ENCODE peak calls at places on chromosomes 3 and 15, in nine cellular contexts. B, V, R, D, G, I, W, L and F are unnamed samples.

GRCh38 chr3:106829206-106829605 is 548.0 kb upstream of the CCDC54 start:
- DNase-seq in B (no peak), V (no peak), R (peak; percentile 37), D (no peak), G (no peak), I (no peak), W (no peak), L (peak; percentile 59), F (peak; percentile 70)

GRCh38 chr3:184472723-184473419 is 88.7 kb upstream of the EPHB3 start:
- DNase-seq in B (peak; percentile 34), V (peak; percentile 80), R (no peak), D (no peak), G (no peak), I (peak; percentile 24), W (no peak), L (no peak), F (no peak)

GRCh38 chr3:126026761-126027160 is 57.2 kb downstream of the SLC41A3 start:
- DNase-seq in B (no peak), V (peak; percentile 53), R (no peak), D (no peak), G (no peak), I (no peak), W (no peak), L (no peak), F (no peak)

GRCh38 chr15:96796841-96797240 is 466.3 kb downstream of the NR2F2 start:
- DNase-seq in B (no peak), V (no peak), R (no peak), D (no peak), G (no peak), I (no peak), W (no peak), L (no peak), F (no peak)

GRCh38 chr3:65995030-65995429 is 43.7 kb downstream of the MAGI1 start:
- DNase-seq in B (no peak), V (no peak), R (peak; percentile 57), D (no peak), G (peak; percentile 40), I (no peak), W (no peak), L (no peak), F (no peak)

GRCh38 chr15:97652700-97653167 is 307.8 kb upstream of the ARRDC4 start:
- DNase-seq in B (peak; percentile 19), V (no peak), R (peak; percentile 1), D (no peak), G (peak; percentile 19), I (no peak), W (no peak), L (peak; percentile 71), F (peak; percentile 11)

GRCh38 chr3:194577985-194578905 is 55.0 kb downstream of the TMEM44 start:
- DNase-seq in B (no peak), V (no peak), R (peak; percentile 71), D (no peak), G (peak; percentile 78), I (no peak), W (peak; percentile 93), L (no peak), F (peak; percentile 45)

GRCh38 chr3:46948830-46949671 is 27.5 kb downstream of the CCDC12 start:
- DNase-seq in B (peak; percentile 48), V (peak; percentile 65), R (no peak), D (peak; percentile 73), G (peak; percentile 63), I (no peak), W (no peak), L (peak; percentile 41), F (peak; percentile 72)

GRCh38 chr15:94532226-94532625 is 300.9 kb downstream of the MCTP2 start:
- DNase-seq in B (no peak), V (no peak), R (no peak), D (no peak), G (no peak), I (no peak), W (no peak), L (peak; percentile 13), F (no peak)

GRCh38 chr15:78350058-78350457 is 9.9 kb downstream of the CRABP1 start:
- DNase-seq in B (no peak), V (no peak), R (no peak), D (no peak), G (no peak), I (no peak), W (no peak), L (no peak), F (no peak)

GRCh38 chr3:172166261-172166660 is 126.9 kb downstream of the FNDC3B start:
- DNase-seq in B (no peak), V (no peak), R (no peak), D (no peak), G (no peak), I (no peak), W (no peak), L (no peak), F (no peak)

GRCh38 chr3:172170310-172170709 is 130.9 kb downstream of the FNDC3B start:
- DNase-seq in B (no peak), V (no peak), R (no peak), D (no peak), G (no peak), I (no peak), W (no peak), L (no peak), F (no peak)

GRCh38 chr3:172164620-172165362 is 125.4 kb downstream of the FNDC3B start:
- DNase-seq in B (no peak), V (no peak), R (no peak), D (no peak), G (no peak), I (no peak), W (no peak), L (no peak), F (no peak)

GRCh38 chr3:172167892-172168648 is 128.7 kb downstream of the FNDC3B start:
- DNase-seq in B (no peak), V (no peak), R (no peak), D (no peak), G (no peak), I (no peak), W (no peak), L (no peak), F (no peak)

DNA sequence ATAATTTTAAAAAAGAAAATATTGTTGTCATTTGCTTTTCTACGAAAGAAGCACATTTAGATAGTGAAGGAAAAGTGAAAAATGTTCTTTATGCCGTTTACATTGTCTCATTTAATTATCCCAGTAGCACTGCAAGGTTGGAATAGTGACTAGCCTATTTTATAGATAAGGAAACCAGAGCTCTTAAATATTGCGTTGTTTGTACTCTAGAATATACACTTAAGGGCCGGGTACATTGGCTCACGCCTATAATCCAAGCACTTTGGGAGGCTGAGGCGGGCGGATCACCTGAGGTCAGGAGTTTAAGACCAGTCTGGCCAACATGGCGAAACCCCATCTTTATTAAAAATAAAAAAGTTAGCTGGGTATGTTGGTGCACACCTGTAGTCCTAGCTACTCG is 127.5 kb downstream of the FNDC3B start:
- DNase-seq in B (no peak), V (no peak), R (no peak), D (no peak), G (no peak), I (no peak), W (no peak), L (no peak), F (no peak)
- H3K27ac ChIP-seq in B (no peak overlapping the region), V (no peak overlapping the region), R (no peak overlapping the region), D (no peak overlapping the region), G (no peak overlapping the region), I (no peak overlapping the region), W (no peak overlapping the region), L (no peak overlapping the region), F (no peak overlapping the region)

DNA sequence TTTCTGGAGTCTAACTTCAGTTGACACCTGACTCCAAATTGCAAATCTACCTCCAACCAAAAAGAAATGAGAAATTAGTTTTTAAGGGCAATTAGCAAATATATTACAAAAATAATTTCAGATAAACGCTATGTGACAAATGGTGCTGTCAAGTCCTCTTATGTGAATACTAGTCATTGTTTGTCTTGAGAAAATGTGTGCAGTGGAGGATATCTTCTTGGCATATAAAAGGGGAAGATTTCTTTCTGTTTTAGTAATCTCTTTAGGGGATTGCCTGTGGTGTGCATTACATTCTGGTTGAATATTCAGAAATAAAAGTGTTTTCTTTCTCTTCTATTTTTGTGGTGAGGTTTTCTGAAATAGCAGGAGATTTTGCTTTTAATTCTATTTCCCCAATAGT is 3.0 kb upstream of the GCSAM start:
- DNase-seq in B (no peak), V (no peak), R (no peak), D (no peak), G (no peak), I (no peak), W (no peak), L (no peak), F (no peak)
- H3K4me1 ChIP-seq in B (peaks cover 3% of the 10 kb centered on the region), V (no peaks in the 10 kb centered on the region), R (peaks cover 9% of the 10 kb centered on the region), D (peaks cover 5% of the 10 kb centered on the region), G (no peaks in the 10 kb centered on the region), I (no peaks in the 10 kb centered on the region), W (no peaks in the 10 kb centered on the region), L (peaks cover 20% of the 10 kb centered on the region), F (no peaks in the 10 kb centered on the region)

GRCh38 chr15:60408438-60409105 is 10.8 kb upstream of the ANXA2 start:
- DNase-seq in B (no peak), V (no peak), R (peak; percentile 98), D (no peak), G (no peak), I (no peak), W (no peak), L (no peak), F (peak; percentile 27)
- H3K27ac ChIP-seq in B (no peak overlapping the region), V (no peak overlapping the region), R (peak overlapping the region; percentile 100), D (peak overlapping the region; percentile 39), G (peak overlapping the region; percentile 53), I (peak overlapping the region; percentile 78), W (no peak overlapping the region), L (no peak overlapping the region), F (peak overlapping the region; percentile 49)

DNA sequence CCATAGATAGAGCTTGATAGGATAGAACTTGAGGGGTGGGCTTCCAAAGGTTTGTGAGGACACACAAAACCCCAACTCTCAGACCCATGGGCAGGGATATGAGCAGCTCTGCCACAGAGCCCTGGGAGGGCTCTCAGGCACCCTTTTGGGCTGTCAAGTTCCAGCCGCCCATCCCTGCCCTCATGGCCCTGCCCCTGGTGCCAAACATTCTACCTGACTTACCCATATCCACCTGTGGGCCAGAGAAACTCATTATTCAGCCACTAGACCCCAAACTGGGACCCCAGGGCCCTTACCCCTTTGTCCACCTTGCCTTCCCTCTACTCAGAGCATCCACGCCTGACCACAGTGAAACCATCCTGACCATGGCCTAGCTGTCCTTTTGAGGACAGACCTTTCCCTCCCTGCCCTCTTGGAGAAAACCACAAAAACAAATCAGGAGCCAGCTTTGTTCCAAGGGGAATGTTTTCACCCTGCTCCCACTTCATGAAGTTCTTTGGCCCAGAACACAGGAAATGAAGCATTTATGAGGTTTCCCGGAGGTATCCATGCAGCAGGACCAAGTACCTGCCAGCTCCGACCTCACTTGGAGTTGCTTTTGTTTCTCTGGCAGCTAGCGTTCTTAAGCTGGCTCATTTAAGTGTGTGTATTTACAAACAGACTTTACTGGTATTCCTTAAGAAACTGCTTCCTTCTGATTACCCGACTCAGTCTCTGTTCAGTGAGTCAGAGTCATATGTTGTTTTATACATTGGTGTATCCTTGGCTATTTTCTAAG is 34.2 kb upstream of the GALNT15 start:
- DNase-seq in B (no peak), V (peak; percentile 87), R (peak; percentile 62), D (no peak), G (peak; percentile 21), I (peak; percentile 74), W (no peak), L (no peak), F (no peak)
- H3K4me1 ChIP-seq in B (peaks cover 15% of the 10 kb centered on the region), V (no peaks in the 10 kb centered on the region), R (peaks cover 11% of the 10 kb centered on the region), D (peaks cover 9% of the 10 kb centered on the region), G (no peaks in the 10 kb centered on the region), I (peaks cover 5% of the 10 kb centered on the region), W (no peaks in the 10 kb centered on the region), L (no peaks in the 10 kb centered on the region), F (no peaks in the 10 kb centered on the region)

DNA sequence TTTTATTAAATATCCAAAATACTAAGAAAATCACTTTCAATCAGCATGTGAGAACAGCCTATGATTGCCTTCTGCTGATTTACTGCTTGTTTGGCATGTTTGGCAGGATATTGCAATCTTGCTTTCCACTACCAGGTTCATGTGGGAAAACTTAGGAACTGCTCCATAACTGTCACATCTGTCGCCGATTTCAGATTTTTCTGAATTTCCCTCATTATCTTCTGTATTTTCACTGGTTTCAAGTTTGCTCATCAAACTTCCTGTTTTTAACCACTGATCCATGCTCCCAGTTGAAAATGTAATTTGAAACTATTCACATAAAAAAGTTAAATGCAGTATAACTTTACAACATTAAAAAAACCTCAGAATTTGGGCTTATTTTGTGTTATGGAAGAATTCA is 93.0 kb downstream of the NFKBIZ start:
- DNase-seq in B (no peak), V (no peak), R (no peak), D (no peak), G (no peak), I (no peak), W (no peak), L (no peak), F (no peak)
- H3K27ac ChIP-seq in B (no peak overlapping the region), V (no peak overlapping the region), R (no peak overlapping the region), D (no peak overlapping the region), G (peak overlapping the region; percentile 13), I (no peak overlapping the region), W (no peak overlapping the region), L (no peak overlapping the region), F (peak overlapping the region; percentile 87)